ENCODE peak calls at places on chromosomes 6 and 20, in six cellular contexts. F is lower lobe of right lung, D is fibroblast of lung, T is IMR-90, Y is stomach, X is keratinocyte. C is an unnamed sample.

GRCh38 chr6:54085526-54085925 is 25.7 kb upstream of the MLIP start:
- DNase-seq in Y (no peak), X (no peak), T (peak; percentile 94), D (peak; percentile 86), F (no peak), C (peak; percentile 17)

GRCh38 chr6:160010067-160010466 is 41.2 kb downstream of the IGF2R start:
- DNase-seq in X (no peak), D (peak; percentile 63), Y (no peak), T (peak; percentile 17), F (no peak), C (peak; percentile 86)

GRCh38 chr6:43187821-43188220 is 5.8 kb downstream of the CUL9 start:
- DNase-seq in F (no peak), T (no peak), Y (no peak), D (no peak), X (no peak), C (no peak)

GRCh38 chr6:5004373-5005037 is 668 bp upstream of the RPP40 start:
- DNase-seq in D (no peak), X (no peak), Y (no peak), T (no peak), F (no peak), C (no peak)

GRCh38 chr6:163627274-163628062 is 212.9 kb downstream of the QKI start:
- DNase-seq in F (no peak), Y (no peak), T (no peak), D (no peak), X (no peak), C (no peak)

GRCh38 chr6:30990422-30991086 is 7.0 kb downstream of the MUC21 start:
- DNase-seq in X (no peak), Y (no peak), T (no peak), D (no peak), F (no peak), C (no peak)

GRCh38 chr6:43101497-43101896 is 25.4 kb downstream of the PTK7 start:
- DNase-seq in Y (no peak), T (no peak), D (no peak), F (no peak), X (no peak), C (no peak)

GRCh38 chr6:143542915-143543314 is 31.4 kb upstream of the FUCA2 start:
- DNase-seq in D (no peak), T (peak; percentile 26), F (no peak), X (no peak), Y (no peak), C (no peak)

GRCh38 chr6:14425805-14426204 is 308.2 kb downstream of the CD83 start:
- DNase-seq in F (no peak), T (no peak), X (no peak), D (no peak), Y (no peak), C (no peak)

GRCh38 chr20:57872816-57873409 is 163.1 kb upstream of the PMEPA1 start:
- DNase-seq in Y (no peak), T (no peak), D (no peak), X (no peak), F (no peak), C (no peak)

GRCh38 chr20:6583134-6583738 is 184.2 kb upstream of the BMP2 start:
- DNase-seq in D (peak; percentile 49), F (peak; percentile 51), X (no peak), T (peak; percentile 55), Y (peak; percentile 49), C (no peak)

GRCh38 chr20:1185781-1186334 is 1.1 kb upstream of the TMEM74B start:
- DNase-seq in Y (peak; percentile 49), D (peak; percentile 20), X (no peak), F (peak; percentile 67), T (peak; percentile 26), C (no peak)

GRCh38 chr20:49768204-49769124 is 44.2 kb upstream of the SLC9A8 start:
- DNase-seq in T (peak; percentile 70), Y (peak; percentile 73), F (peak; percentile 70), D (peak; percentile 89), X (no peak), C (peak; percentile 68)

GRCh38 chr6:56241106-56241812 is 6.1 kb downstream of the COL21A1 start:
- DNase-seq in X (no peak), Y (no peak), D (no peak), F (no peak), T (no peak), C (no peak)

GRCh38 chr6:44007818-44008660 is 119.2 kb downstream of the MRPL14 start:
- DNase-seq in F (no peak), D (no peak), X (no peak), Y (no peak), T (no peak), C (no peak)

GRCh38 chr6:92888316-92888715 is 531.0 kb downstream of the EPHA7 start:
- DNase-seq in X (no peak), T (no peak), F (no peak), D (no peak), Y (no peak), C (no peak)

GRCh38 chr6:135895231-135895931 is 43.9 kb downstream of the PDE7B start:
- DNase-seq in Y (no peak), D (no peak), T (no peak), X (no peak), F (no peak), C (no peak)

GRCh38 chr6:28215425-28215824 is 9.7 kb upstream of the ZSCAN9 start:
- DNase-seq in X (no peak), T (peak; percentile 7), Y (no peak), D (no peak), F (no peak), C (no peak)

GRCh38 chr6:39546731-39547130 is 178.5 kb downstream of the KIF6 start:
- DNase-seq in F (no peak), T (no peak), Y (no peak), D (no peak), X (no peak), C (no peak)

GRCh38 chr6:126581316-126581715 is 241.4 kb downstream of the CENPW start:
- DNase-seq in Y (no peak), T (no peak), F (no peak), D (no peak), X (no peak), C (no peak)

GRCh38 chr20:16299892-16300291 is 273.4 kb downstream of the KIF16B start:
- DNase-seq in F (no peak), X (no peak), D (no peak), Y (no peak), T (no peak), C (no peak)

GRCh38 chr6:154872605-154873004 is 122.5 kb upstream of the TIAM2 start:
- DNase-seq in Y (no peak), T (no peak), D (no peak), X (no peak), F (no peak), C (no peak)

GRCh38 chr6:73477407-73477806 is 15.9 kb downstream of the MTO1 start:
- DNase-seq in Y (no peak), D (no peak), F (no peak), T (no peak), X (no peak), C (no peak)

GRCh38 chr6:73471686-73472290 is 10.3 kb downstream of the MTO1 start:
- DNase-seq in D (no peak), X (no peak), T (no peak), F (no peak), Y (no peak), C (no peak)

GRCh38 chr6:73481969-73482368 is 20.4 kb downstream of the MTO1 start:
- DNase-seq in X (no peak), D (peak; percentile 44), Y (no peak), T (no peak), F (no peak), C (no peak)

DNA sequence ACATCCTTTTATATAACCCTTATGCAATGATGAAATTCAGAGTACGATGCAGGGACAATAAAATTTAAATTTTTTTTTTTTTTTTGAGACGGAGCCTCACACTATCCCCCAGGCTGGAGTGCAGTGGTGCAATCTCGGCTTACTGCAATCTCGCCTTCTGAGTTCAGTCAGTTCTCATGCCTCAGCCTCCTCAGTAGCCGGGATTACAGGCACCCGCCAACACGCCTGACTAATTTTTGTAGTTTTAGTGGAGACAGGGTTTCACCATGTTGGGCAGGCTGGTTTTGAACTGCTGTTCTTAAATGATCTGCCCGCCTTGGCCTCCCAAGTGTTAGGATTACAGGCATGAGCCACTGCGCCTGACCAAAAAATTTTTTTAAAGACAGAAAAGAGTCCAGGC is 15.2 kb downstream of the MTO1 start:
- DNase-seq in T (no peak), F (no peak), X (no peak), D (no peak), Y (no peak), C (no peak)
- H3K36me3 ChIP-seq in T (peaks cover 45% of the 10 kb centered on the region), F (peaks cover 96% of the 10 kb centered on the region), X (peaks cover 13% of the 10 kb centered on the region), D (peaks cover 7% of the 10 kb centered on the region), Y (peaks cover 55% of the 10 kb centered on the region), C (peaks cover 17% of the 10 kb centered on the region)

GRCh38 chr6:111838749-111839484 is 34.3 kb downstream of the FYN start:
- DNase-seq in D (no peak), F (no peak), Y (no peak), X (no peak), T (no peak), C (no peak)
- H3K4me3 ChIP-seq in D (no peak overlapping the region), F (no peak overlapping the region), Y (no peak overlapping the region), X (no peak overlapping the region), T (no peak overlapping the region), C (no peak overlapping the region)

GRCh38 chr20:63441777-63442493 is 30.5 kb downstream of the KCNQ2 start:
- DNase-seq in X (no peak), F (peak; percentile 58), D (peak; percentile 26), T (peak; percentile 17), Y (peak; percentile 73), C (no peak)
- TF ChIP-seq CTCF in X (peak; percentile 78), F (peak; percentile 25), D (peak; percentile 37), T (peak; percentile 27), Y (peak; percentile 36), C (peak; percentile 57)

GRCh38 chr20:45425561-45425960 is 9.6 kb downstream of the PIGT start:
- DNase-seq in Y (no peak), F (no peak), X (no peak), D (no peak), T (no peak), C (no peak)

GRCh38 chr20:45427236-45428149 is 11.6 kb downstream of the PIGT start:
- DNase-seq in T (no peak), X (no peak), F (no peak), D (no peak), Y (peak; percentile 66), C (no peak)

GRCh38 chr20:45423700-45424099 is 7.8 kb downstream of the PIGT start:
- DNase-seq in F (no peak), T (no peak), X (no peak), D (no peak), Y (no peak), C (no peak)

GRCh38 chr20:45429618-45430017 is 13.7 kb downstream of the PIGT start:
- DNase-seq in T (no peak), X (no peak), Y (no peak), D (no peak), F (no peak), C (no peak)

GRCh38 chr20:45426621-45427020 is 10.7 kb downstream of the PIGT start:
- DNase-seq in T (no peak), F (no peak), D (no peak), X (no peak), Y (no peak), C (no peak)
- H3K36me3 ChIP-seq in T (peaks cover 24% of the 10 kb centered on the region), F (peaks cover 50% of the 10 kb centered on the region), D (peaks cover 7% of the 10 kb centered on the region), X (peaks cover 6% of the 10 kb centered on the region), Y (peaks cover 31% of the 10 kb centered on the region), C (peaks cover 9% of the 10 kb centered on the region)

DNA sequence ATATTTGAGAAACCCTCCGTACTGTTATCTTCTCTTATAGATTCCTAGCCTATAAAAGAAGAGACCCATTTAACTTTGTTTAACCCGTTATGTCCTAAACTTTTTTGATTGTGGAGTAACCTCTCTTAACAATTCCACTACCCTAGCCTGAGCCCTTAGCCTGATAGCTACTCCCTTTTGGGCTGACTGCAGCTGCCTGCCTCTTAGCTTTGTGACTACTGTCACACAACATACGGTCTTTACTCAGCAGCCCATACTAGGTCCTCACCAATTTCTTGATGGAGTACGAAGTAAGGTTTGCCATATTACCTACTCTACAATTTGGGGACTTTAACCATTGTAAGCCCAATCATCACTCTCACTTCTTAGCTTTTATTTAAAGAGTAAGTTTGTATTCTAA is 72.7 kb downstream of the QRSL1 start:
- DNase-seq in Y (no peak), F (no peak), D (no peak), X (no peak), T (no peak), C (no peak)
- H3K4me3 ChIP-seq in Y (no peak overlapping the region), F (no peak overlapping the region), D (no peak overlapping the region), X (no peak overlapping the region), T (no peak overlapping the region), C (no peak overlapping the region)